ENCODE peak calls at places on chromosomes 4 and X, in four cellular contexts. T, L, Y and P are unnamed samples.

GRCh38 chr4:156778093-156778492 is 193.5 kb downstream of the PDGFC start:
- DNase-seq in T (no peak), L (peak), Y (no peak), P (no peak)

GRCh38 chr4:138868562-138868961 is 147.0 kb upstream of the NOCT start:
- DNase-seq in T (no peak), L (no peak), Y (no peak), P (no peak)

GRCh38 chrX:155143959-155144548 is 72.2 kb upstream of the VBP1 start:
- DNase-seq in T (no peak), L (no peak), Y (no peak), P (no peak)

GRCh38 chr4:15811703-15812325 is 33.7 kb downstream of the CD38 start:
- DNase-seq in T (no peak), L (no peak), Y (no peak), P (no peak)

GRCh38 chr4:113822555-113823290 is 61.2 kb upstream of the CAMK2D start:
- DNase-seq in T (no peak), L (no peak), Y (no peak), P (no peak)

GRCh38 chr4:184396001-184396400 is 78.3 kb downstream of the IRF2 start:
- DNase-seq in T (no peak), L (no peak), Y (no peak), P (peak)

GRCh38 chr4:80990851-80991250 is 39.7 kb upstream of the BMP3 start:
- DNase-seq in T (no peak), L (no peak), Y (no peak), P (no peak)

GRCh38 chr4:112509243-112510190 is 6.5 kb downstream of the NEUROG2 start:
- DNase-seq in T (no peak), L (peak), Y (no peak), P (no peak)

GRCh38 chr4:140089216-140089615 is 64.8 kb downstream of the MAML3 start:
- DNase-seq in T (no peak), L (no peak), Y (no peak), P (no peak)

GRCh38 chr4:4217123-4217522 is 9.6 kb downstream of the OTOP1 start:
- DNase-seq in T (no peak), L (no peak), Y (no peak), P (no peak)

GRCh38 chr4:90445380-90445779 is 318.2 kb downstream of the CCSER1 start:
- DNase-seq in T (no peak), L (no peak), Y (no peak), P (no peak)

GRCh38 chr4:108030332-108030731 is 40.6 kb downstream of the HADH start:
- DNase-seq in T (peak), L (peak), Y (peak), P (peak)

GRCh38 chrX:9340619-9341304 is 124.1 kb upstream of the TBL1X start:
- DNase-seq in T (no peak), L (peak), Y (no peak), P (no peak)

GRCh38 chr4:114076865-114077264 is 97.4 kb upstream of the ARSJ start:
- DNase-seq in T (no peak), L (peak), Y (no peak), P (no peak)

GRCh38 chr4:14169460-14169859 is 541.9 kb upstream of the BOD1L1 start:
- DNase-seq in T (no peak), L (peak), Y (no peak), P (no peak)

GRCh38 chr4:104815593-104816156 is 321.0 kb upstream of the CXXC4 start:
- DNase-seq in T (no peak), L (no peak), Y (no peak), P (no peak)

GRCh38 chr4:84498203-84499026 is 677 bp downstream of the NKX6-1 start:
- DNase-seq in T (peak), L (peak), Y (no peak), P (peak)

GRCh38 chr4:114659386-114660008 is 60.9 kb downstream of the UGT8 start:
- DNase-seq in T (peak), L (peak), Y (peak), P (no peak)

GRCh38 chr4:42371306-42372063 is 25.8 kb upstream of the SHISA3 start:
- DNase-seq in T (peak), L (peak), Y (no peak), P (no peak)

GRCh38 chrX:101291204-101291603 is at the start of gene TAF7L:
- DNase-seq in T (no peak), L (no peak), Y (no peak), P (no peak)

GRCh38 chr4:146582864-146583263 is 55.8 kb upstream of the POU4F2 start:
- DNase-seq in T (no peak), L (peak), Y (peak), P (no peak)

GRCh38 chr4:187235456-187236170 is 512.0 kb upstream of the FAT1 start:
- DNase-seq in T (no peak), L (no peak), Y (no peak), P (no peak)

GRCh38 chr4:89363156-89363555 is 55.6 kb upstream of the GPRIN3 start:
- DNase-seq in T (no peak), L (no peak), Y (no peak), P (peak)

GRCh38 chrX:118062048-118062789 is 54.4 kb downstream of the KLHL13 start:
- DNase-seq in T (no peak), L (no peak), Y (no peak), P (no peak)

GRCh38 chr4:1172228-1172851 is at the start of gene SPON2:
- DNase-seq in T (no peak), L (no peak), Y (no peak), P (no peak)

GRCh38 chr4:148239406-148239805 is 202.8 kb downstream of the NR3C2 start:
- DNase-seq in T (no peak), L (no peak), Y (no peak), P (no peak)

GRCh38 chrX:30971761-30972603 is 82.9 kb upstream of the TAB3 start:
- DNase-seq in T (peak), L (peak), Y (peak), P (no peak)

GRCh38 chr4:57040510-57040909 is 61.8 kb downstream of the POLR2B start:
- DNase-seq in T (no peak), L (no peak), Y (no peak), P (peak)

GRCh38 chrX:134849390-134849789 is 141.4 kb upstream of the SMIM10 start:
- DNase-seq in T (no peak), L (peak), Y (no peak), P (no peak)

GRCh38 chr4:100288811-100289529 is 98.7 kb upstream of the DDIT4L start:
- DNase-seq in T (no peak), L (peak), Y (no peak), P (no peak)